ENCODE peak calls at places on chromosomes 16 and 17, in six cellular contexts. T, H, W, B, E and X are unnamed samples.

GRCh38 chr17:71423871-71424546 is 696.8 kb upstream of the SOX9 start:
- DNase-seq in B (peak), H (peak), W (no peak), T (no peak), E (no peak), X (no peak)

GRCh38 chr16:3190949-3191353 is 2.9 kb downstream of the OR1F1 start:
- DNase-seq in T (no peak), B (peak), W (no peak), H (no peak), E (no peak), X (no peak)

GRCh38 chr16:1823821-1824220 is 2.8 kb downstream of the HAGH start:
- DNase-seq in H (no peak), W (no peak), B (peak), E (no peak), T (peak), X (no peak)

GRCh38 chr16:28846080-28846932 is at the start of gene TUFM:
- DNase-seq in T (peak), H (peak), B (peak), W (peak), E (peak), X (peak)

GRCh38 chr16:66480265-66481080 is 53.4 kb downstream of the BEAN1 start:
- DNase-seq in B (no peak), W (no peak), T (no peak), H (no peak), E (no peak), X (no peak)

GRCh38 chr16:26058326-26058725 is 366.6 kb downstream of the HS3ST4 start:
- DNase-seq in T (no peak), E (no peak), B (no peak), H (no peak), W (no peak), X (no peak)

GRCh38 chr16:69932691-69933392 is 18.3 kb upstream of the CLEC18A start:
- DNase-seq in W (no peak), H (no peak), B (no peak), E (no peak), T (no peak), X (no peak)

GRCh38 chr17:75024686-75025397 is 12.4 kb downstream of the MRPL58 start:
- DNase-seq in W (peak), E (no peak), T (no peak), B (no peak), H (no peak), X (no peak)

GRCh38 chr17:7969434-7969833 is 33.0 kb upstream of the GUCY2D start:
- DNase-seq in H (no peak), E (no peak), T (no peak), B (no peak), W (no peak), X (no peak)

GRCh38 chr16:9644258-9644657 is 538.0 kb downstream of the GRIN2A start:
- DNase-seq in W (no peak), E (no peak), T (no peak), B (no peak), H (no peak), X (no peak)

GRCh38 chr17:56173026-56173425 is 19.8 kb downstream of the ANKFN1 start:
- DNase-seq in H (no peak), W (no peak), E (no peak), B (no peak), T (peak), X (no peak)

GRCh38 chr16:80682435-80683070 is 121.8 kb downstream of the CDYL2 start:
- DNase-seq in W (no peak), H (no peak), E (no peak), B (peak), T (no peak), X (no peak)

GRCh38 chr16:13510425-13511151 is 409.4 kb upstream of the ERCC4 start:
- DNase-seq in T (no peak), E (no peak), H (no peak), W (no peak), B (no peak), X (no peak)

GRCh38 chr17:40038882-40039513 is 15.2 kb downstream of the MED24 start:
- DNase-seq in H (no peak), E (no peak), B (peak), T (peak), W (no peak), X (no peak)

GRCh38 chr17:74156878-74157277 is 46.6 kb upstream of the RPL38 start:
- DNase-seq in E (no peak), W (no peak), B (no peak), T (no peak), H (no peak), X (no peak)

GRCh38 chr17:53353919-53354351 is 468.8 kb upstream of the KIF2B start:
- DNase-seq in B (no peak), T (peak), W (no peak), H (no peak), E (no peak), X (no peak)

GRCh38 chr17:33197342-33197741 is 95.8 kb downstream of the ASIC2 start:
- DNase-seq in W (no peak), H (no peak), E (no peak), T (no peak), B (no peak), X (no peak)

GRCh38 chr17:72488542-72489272 is 367.9 kb downstream of the SOX9 start:
- DNase-seq in B (no peak), E (no peak), H (no peak), T (no peak), W (no peak), X (no peak)

GRCh38 chr17:68973098-68973929 is 18.1 kb upstream of the ABCA8 start:
- DNase-seq in W (no peak), H (no peak), B (no peak), E (no peak), T (no peak), X (no peak)

GRCh38 chr16:79609861-79610260 is 9.3 kb upstream of the MAF start:
- DNase-seq in T (peak), B (no peak), H (no peak), W (no peak), E (no peak), X (no peak)

GRCh38 chr16:85781685-85782370 is 17.5 kb downstream of the EMC8 start:
- DNase-seq in H (no peak), T (peak), E (no peak), W (no peak), B (no peak), X (no peak)

GRCh38 chr17:39674702-39675389 is 6.6 kb downstream of the PNMT start:
- DNase-seq in H (no peak), B (no peak), E (no peak), W (no peak), T (peak), X (no peak)

GRCh38 chr16:13833510-13833909 is 86.4 kb upstream of the ERCC4 start:
- DNase-seq in W (no peak), B (no peak), H (no peak), E (no peak), T (no peak), X (no peak)

GRCh38 chr17:18772471-18772870 is 8.5 kb upstream of the TVP23B start:
- DNase-seq in W (no peak), H (no peak), E (no peak), T (peak), B (no peak), X (no peak)

GRCh38 chr17:76139261-76139752 is 1.7 kb downstream of the FOXJ1 start:
- DNase-seq in W (no peak), H (no peak), T (no peak), E (no peak), B (no peak), X (no peak)

GRCh38 chr17:8326591-8327583 is 12.8 kb upstream of the ODF4 start:
- DNase-seq in W (no peak), H (no peak), E (no peak), T (peak), B (peak), X (peak)

GRCh38 chr17:7640783-7641182 is 9.9 kb upstream of the ATP1B2 start:
- DNase-seq in B (no peak), T (no peak), H (no peak), E (no peak), W (no peak), X (no peak)

GRCh38 chr17:58381124-58381838 is 29.3 kb upstream of the SUPT4H1 start:
- DNase-seq in T (no peak), B (no peak), H (no peak), W (no peak), E (no peak), X (no peak)

GRCh38 chr17:14330492-14330920 is 29.6 kb downstream of the HS3ST3B1 start:
- DNase-seq in E (no peak), W (no peak), H (no peak), T (no peak), B (no peak), X (no peak)